ENCODE peak calls at places on chromosomes 1 and 21, in seven cellular contexts. T, J, I, G, P, R and U are unnamed samples.

GRCh38 chr1:205325334-205325884 is 3.9 kb upstream of the NUAK2 start:
- DNase-seq in G (peak), I (peak), R (peak), T (peak), J (peak), P (peak), U (no peak)

GRCh38 chr1:155183775-155184221 is 10.1 kb downstream of the TRIM46 start:
- DNase-seq in I (no peak), T (no peak), P (no peak), R (no peak), J (no peak), G (no peak), U (no peak)

GRCh38 chr1:244216836-244217235 is 165.8 kb downstream of the ZBTB18 start:
- DNase-seq in I (no peak), R (no peak), J (no peak), G (no peak), T (no peak), P (no peak), U (no peak)

GRCh38 chr1:17148950-17149608 is 29.8 kb upstream of the PADI2 start:
- DNase-seq in T (no peak), G (no peak), R (no peak), P (no peak), I (peak), J (no peak), U (no peak)

GRCh38 chr1:183582021-183582746 is 8.1 kb downstream of the NCF2 start:
- DNase-seq in J (no peak), P (no peak), I (no peak), G (no peak), R (no peak), T (no peak), U (no peak)

GRCh38 chr1:232629250-232630046 is 485 bp downstream of the SIPA1L2 start:
- DNase-seq in R (no peak), J (no peak), P (no peak), T (no peak), G (peak), I (peak), U (no peak)

GRCh38 chr21:27475363-27475955 is 508.6 kb upstream of the ADAMTS5 start:
- DNase-seq in I (no peak), T (no peak), P (no peak), R (no peak), G (no peak), J (no peak), U (no peak)

GRCh38 chr1:119914071-119914470 is 17.8 kb upstream of the ADAM30 start:
- DNase-seq in J (no peak), P (no peak), T (no peak), G (no peak), R (no peak), I (no peak), U (no peak)